ENCODE peak calls at places on chromosomes 11 and 22, in five cellular contexts. C, X, F, R and J are unnamed samples.
A peak's percentile ranks its signal among the peaks of the same experiment; 100 is the strongest.

GRCh38 chr11:46362146-46363030 is 15.1 kb downstream of the DGKZ start:
- DNase-seq in C (no peak), X (no peak), F (no peak), R (no peak), J (no peak)

GRCh38 chr22:39253427-39254070 is 8.8 kb upstream of the PDGFB start:
- DNase-seq in C (peak; percentile 66), X (peak; percentile 69), F (peak; percentile 44), R (no peak), J (peak; percentile 10)

GRCh38 chr11:33635161-33635560 is 65.5 kb downstream of the C11orf91 start:
- DNase-seq in C (no peak), X (no peak), F (no peak), R (no peak), J (no peak)

GRCh38 chr11:34406413-34406812 is 32.3 kb upstream of the CAT start:
- DNase-seq in C (no peak), X (no peak), F (no peak), R (no peak), J (no peak)

GRCh38 chr11:118889796-118890195 is 6.1 kb downstream of the CXCR5 start:
- DNase-seq in C (no peak), X (no peak), F (peak; percentile 71), R (peak; percentile 96), J (no peak)

GRCh38 chr11:2522636-2523255 is 77.9 kb downstream of the KCNQ1 start:
- DNase-seq in C (peak; percentile 29), X (peak; percentile 23), F (peak; percentile 9), R (peak; percentile 64), J (no peak)

GRCh38 chr11:100576044-100577021 is 110.8 kb upstream of the ARHGAP42 start:
- DNase-seq in C (no peak), X (no peak), F (peak; percentile 45), R (no peak), J (no peak)

GRCh38 chr22:19357270-19358105 is 66.0 kb upstream of the CLTCL1 start:
- DNase-seq in C (no peak), X (no peak), F (no peak), R (no peak), J (no peak)

GRCh38 chr11:105673089-105673488 is 63.2 kb downstream of the GRIA4 start:
- DNase-seq in C (no peak), X (no peak), F (peak; percentile 32), R (no peak), J (no peak)

GRCh38 chr22:33792837-33793236 is 127.4 kb downstream of the LARGE1 start:
- DNase-seq in C (no peak), X (no peak), F (no peak), R (no peak), J (no peak)

GRCh38 chr11:122150484-122151124 is 34.6 kb upstream of the BLID start:
- DNase-seq in C (no peak), X (no peak), F (no peak), R (no peak), J (no peak)

GRCh38 chr11:10605941-10606381 is 37.5 kb upstream of the LYVE1 start:
- DNase-seq in C (no peak), X (peak; percentile 71), F (peak; percentile 53), R (no peak), J (peak; percentile 31)

GRCh38 chr11:61141601-61142028 is 19.6 kb downstream of the VPS37C start:
- DNase-seq in C (peak; percentile 42), X (peak; percentile 62), F (no peak), R (no peak), J (no peak)

GRCh38 chr11:131043251-131043650 is 127.0 kb upstream of the SNX19 start:
- DNase-seq in C (no peak), X (no peak), F (no peak), R (no peak), J (no peak)

GRCh38 chr22:50169774-50170341 is 673 bp upstream of the PANX2 start:
- DNase-seq in C (no peak), X (peak; percentile 54), F (no peak), R (no peak), J (no peak)

GRCh38 chr11:14904745-14905103 is 12.7 kb upstream of the CYP2R1 start:
- DNase-seq in C (peak; percentile 81), X (peak; percentile 87), F (peak; percentile 90), R (peak; percentile 77), J (no peak)

GRCh38 chr11:19075636-19076035 is 15.1 kb upstream of the MRGPRX2 start:
- DNase-seq in C (no peak), X (no peak), F (no peak), R (no peak), J (no peak)

GRCh38 chr11:113176561-113176960 is 137.8 kb upstream of the TTC12 start:
- DNase-seq in C (no peak), X (no peak), F (no peak), R (no peak), J (no peak)

GRCh38 chr11:10317281-10317755 is 12.4 kb downstream of the ADM start:
- DNase-seq in C (no peak), X (peak; percentile 52), F (no peak), R (no peak), J (no peak)

GRCh38 chr11:112537846-112538330 is 277.2 kb upstream of the PLET1 start:
- DNase-seq in C (no peak), X (no peak), F (no peak), R (no peak), J (no peak)

GRCh38 chr11:19730373-19730772 is 17.7 kb downstream of the NAV2 start:
- DNase-seq in C (peak; percentile 75), X (no peak), F (no peak), R (peak; percentile 89), J (no peak)

GRCh38 chr11:108886608-108887007 is 221.7 kb downstream of the DDX10 start:
- DNase-seq in C (no peak), X (no peak), F (no peak), R (no peak), J (no peak)

GRCh38 chr22:40560551-40560950 is 76.0 kb downstream of the MRTFA start:
- DNase-seq in C (no peak), X (no peak), F (no peak), R (no peak), J (peak; percentile 7)

GRCh38 chr11:2092956-2093412 is 46.2 kb downstream of the IGF2 start:
- DNase-seq in C (peak; percentile 46), X (peak; percentile 61), F (peak; percentile 60), R (peak; percentile 65), J (no peak)

DNA sequence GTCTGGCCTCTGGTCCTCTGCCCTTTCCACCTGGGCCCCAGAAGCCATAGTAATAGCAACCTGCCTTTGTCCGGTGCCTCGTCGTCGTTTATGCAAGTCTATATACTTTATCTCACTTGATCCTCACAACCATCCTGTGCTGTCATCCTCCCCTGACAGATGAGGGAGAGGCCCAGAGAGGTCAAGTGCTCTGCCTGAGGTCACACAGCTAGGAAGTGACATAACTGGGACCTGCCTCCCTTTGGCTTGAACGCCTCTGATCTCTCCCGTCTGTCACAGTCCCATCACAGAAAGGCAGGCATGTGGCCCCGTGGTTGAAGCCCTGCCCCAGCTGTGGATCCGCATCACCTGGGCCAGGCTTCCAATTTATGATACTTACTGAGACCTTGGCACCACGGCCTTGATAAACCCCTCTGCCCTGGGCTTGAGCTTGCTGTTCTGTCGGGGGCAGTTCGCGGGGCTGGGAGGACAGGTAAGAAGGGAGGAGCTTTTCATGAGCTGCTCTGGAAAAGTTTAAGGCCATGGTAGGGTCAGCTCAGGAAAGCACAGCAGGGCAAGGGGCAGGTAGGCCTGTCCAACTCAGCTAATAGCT is 247.0 kb downstream of the ST3GAL4 start:
- DNase-seq in C (no peak), X (no peak), F (no peak), R (no peak), J (no peak)
- H3K4me3 ChIP-seq in C (no peak overlapping the region), X (no peak overlapping the region), F (no peak overlapping the region), R (no peak overlapping the region), J (no peak overlapping the region)

GRCh38 chr11:76444065-76444383 is 794 bp upstream of the EMSY start:
- DNase-seq in C (no peak), X (no peak), F (no peak), R (no peak), J (no peak)

GRCh38 chr11:76444384-76445121 is at the start of gene EMSY:
- DNase-seq in C (peak; percentile 98), X (peak; percentile 95), F (peak; percentile 99), R (peak; percentile 98), J (peak; percentile 99)

GRCh38 chr11:76448506-76448905 is 3.7 kb downstream of the EMSY start:
- DNase-seq in C (no peak), X (no peak), F (no peak), R (no peak), J (no peak)

GRCh38 chr11:76443254-76443935 is 1.4 kb upstream of the EMSY start:
- DNase-seq in C (no peak), X (no peak), F (no peak), R (no peak), J (no peak)

GRCh38 chr11:76445122-76446084 is 585 bp downstream of the EMSY start:
- DNase-seq in C (peak; percentile 70), X (peak; percentile 78), F (peak; percentile 81), R (peak; percentile 88), J (peak; percentile 49)
- TF ChIP-seq CTCF in C (no peak), X (no peak), F (no peak), R (no peak), J (peak; percentile 16)

DNA sequence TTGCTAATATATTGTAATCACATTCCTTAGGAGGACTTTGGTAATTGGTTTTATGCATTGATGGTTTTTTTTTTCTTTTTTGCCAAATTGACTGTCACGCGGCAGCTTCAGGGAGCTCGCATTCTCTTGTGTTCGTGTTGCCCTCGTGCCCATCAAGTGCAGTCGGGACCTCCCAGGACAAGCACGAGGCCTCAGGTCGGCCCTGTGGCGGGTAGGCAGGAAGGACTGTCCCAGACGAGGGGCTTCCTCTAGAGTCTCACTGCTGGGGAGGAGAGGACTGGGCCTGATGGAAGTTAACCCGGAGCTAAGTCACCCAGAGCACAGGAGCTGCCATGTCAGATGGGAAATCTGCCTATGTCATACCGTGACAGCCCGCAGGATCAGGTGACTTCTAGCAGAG is 37.0 kb downstream of the CTTN start:
- DNase-seq in C (no peak), X (no peak), F (no peak), R (no peak), J (no peak)
- H3K4me3 ChIP-seq in C (no peak overlapping the region), X (no peak overlapping the region), F (no peak overlapping the region), R (no peak overlapping the region), J (no peak overlapping the region)

DNA sequence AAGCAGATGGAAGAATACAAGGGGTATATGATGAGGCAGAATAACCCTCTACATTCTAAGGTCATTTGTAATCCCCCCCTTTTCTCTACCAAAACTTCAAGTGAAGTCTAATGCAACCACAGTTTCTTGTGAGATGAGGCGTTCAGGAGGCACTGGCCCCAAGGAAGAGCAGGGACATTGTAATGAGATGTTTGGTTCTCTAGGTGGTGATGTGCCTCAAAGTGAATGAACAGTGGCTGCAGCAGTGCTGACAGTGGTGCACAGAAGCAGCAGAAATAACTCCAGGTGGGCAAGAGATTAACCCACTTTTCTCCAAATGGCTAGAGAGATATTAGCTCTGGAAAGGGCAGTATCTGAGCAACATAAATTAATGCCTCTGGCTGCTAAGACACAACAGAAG is 33.8 kb downstream of the PDGFD start:
- DNase-seq in C (no peak), X (no peak), F (no peak), R (no peak), J (no peak)
- TF ChIP-seq CTCF in C (no peak), X (no peak), F (no peak), R (no peak), J (no peak)